ENCODE peak calls at places on chromosomes 6 and 20, in ten cellular contexts. E is Peyer's patch, U is endothelial cell of umbilical vein, V is heart left ventricle, W is pancreas, D is psoas muscle, Q is esophagus squamous epithelium, K is colonic mucosa, A is Panc1, X is H9. G is an unnamed sample. For H3K9me3, the result is how much of the 10 kb centered on the place peaks cover.

GRCh38 chr6:136341967-136342366 is 52.3 kb upstream of the BCLAF1 start:
- DNase-seq in E (no peak), U (no peak), V (no peak), W (no peak), D (no peak), Q (no peak), K (no peak), A (peak), X (no peak), G (no peak)

GRCh38 chr20:62936996-62937352 is 973 bp upstream of the GID8 start:
- DNase-seq in E (no peak), U (peak), V (no peak), W (no peak), D (no peak), Q (no peak), K (no peak), A (no peak), X (no peak), G (no peak)

GRCh38 chr6:87126501-87126900 is 28.9 kb upstream of the ZNF292 start:
- DNase-seq in E (no peak), U (no peak), V (no peak), W (no peak), D (no peak), Q (no peak), K (no peak), A (no peak), X (no peak), G (no peak)

GRCh38 chr6:32947552-32948465 is 5.1 kb downstream of the HLA-DMA start:
- DNase-seq in E (no peak), U (peak), V (no peak), W (no peak), D (no peak), Q (no peak), K (peak), A (peak), X (peak), G (peak)

GRCh38 chr6:37820713-37821069 is 1.2 kb downstream of the ZFAND3 start:
- DNase-seq in E (no peak), U (no peak), V (no peak), W (no peak), D (no peak), Q (no peak), K (no peak), A (no peak), X (no peak), G (no peak)

GRCh38 chr6:114747995-114748625 is 405.3 kb upstream of the HS3ST5 start:
- DNase-seq in E (no peak), U (peak), V (peak), W (peak), D (no peak), Q (no peak), K (peak), A (peak), X (no peak), G (no peak)

GRCh38 chr6:73854998-73855718 is 159.2 kb downstream of the CD109 start:
- DNase-seq in E (no peak), U (peak), V (peak), W (no peak), D (no peak), Q (no peak), K (peak), A (no peak), X (no peak), G (no peak)

GRCh38 chr20:16020971-16021370 is 552.3 kb downstream of the KIF16B start:
- DNase-seq in E (no peak), U (no peak), V (no peak), W (no peak), D (no peak), Q (no peak), K (no peak), A (no peak), X (no peak), G (no peak)

GRCh38 chr6:154598403-154598802 is 87.9 kb upstream of the CNKSR3 start:
- DNase-seq in E (no peak), U (no peak), V (no peak), W (no peak), D (no peak), Q (no peak), K (no peak), A (no peak), X (peak), G (no peak)

GRCh38 chr6:157613011-157613522 is 210.0 kb upstream of the SNX9 start:
- DNase-seq in E (no peak), U (peak), V (no peak), W (no peak), D (no peak), Q (no peak), K (no peak), A (peak), X (no peak), G (no peak)

GRCh38 chr6:14783594-14783993 is 462.3 kb upstream of the JARID2 start:
- DNase-seq in E (no peak), U (no peak), V (no peak), W (no peak), D (no peak), Q (no peak), K (no peak), A (no peak), X (peak), G (no peak)

GRCh38 chr6:15997751-15998388 is 131.0 kb upstream of the MYLIP start:
- DNase-seq in E (no peak), U (peak), V (no peak), W (no peak), D (no peak), Q (no peak), K (no peak), A (no peak), X (no peak), G (no peak)

GRCh38 chr6:117451607-117452164 is 25.9 kb upstream of the ROS1 start:
- DNase-seq in E (no peak), U (no peak), V (no peak), W (no peak), D (no peak), Q (no peak), K (no peak), A (no peak), X (no peak), G (no peak)

GRCh38 chr20:57398231-57398821 is 7.1 kb downstream of the RBM38 start:
- DNase-seq in E (peak), U (no peak), V (peak), W (peak), D (peak), Q (peak), K (peak), A (no peak), X (no peak), G (peak)

GRCh38 chr6:89385846-89386245 is 26.2 kb downstream of the RRAGD start:
- DNase-seq in E (no peak), U (no peak), V (no peak), W (no peak), D (no peak), Q (no peak), K (no peak), A (no peak), X (no peak), G (no peak)

GRCh38 chr6:108804976-108805375 is 43.2 kb upstream of the ARMC2 start:
- DNase-seq in E (no peak), U (no peak), V (no peak), W (no peak), D (no peak), Q (no peak), K (no peak), A (no peak), X (no peak), G (no peak)

GRCh38 chr20:31566658-31567379 is 38.3 kb upstream of the ID1 start:
- DNase-seq in E (peak), U (no peak), V (no peak), W (peak), D (no peak), Q (no peak), K (no peak), A (no peak), X (peak), G (no peak)

GRCh38 chr6:113363866-113364265 is 493.3 kb upstream of the MARCKS start:
- DNase-seq in E (no peak), U (no peak), V (no peak), W (no peak), D (no peak), Q (no peak), K (no peak), A (no peak), X (no peak), G (no peak)

GRCh38 chr6:163841733-163842132 is 427.2 kb downstream of the QKI start:
- DNase-seq in E (no peak), U (no peak), V (no peak), W (no peak), D (no peak), Q (no peak), K (no peak), A (no peak), X (no peak), G (no peak)

GRCh38 chr6:55636406-55637102 is 57.6 kb upstream of the HMGCLL1 start:
- DNase-seq in E (no peak), U (no peak), V (no peak), W (no peak), D (no peak), Q (no peak), K (no peak), A (peak), X (no peak), G (no peak)

GRCh38 chr6:73873081-73873480 is 177.1 kb downstream of the CD109 start:
- DNase-seq in E (no peak), U (no peak), V (no peak), W (no peak), D (no peak), Q (no peak), K (no peak), A (no peak), X (no peak), G (no peak)

GRCh38 chr20:11976966-11977365 is 59.3 kb downstream of the BTBD3 start:
- DNase-seq in E (no peak), U (no peak), V (no peak), W (no peak), D (no peak), Q (no peak), K (no peak), A (no peak), X (no peak), G (no peak)

GRCh38 chr6:150987371-150987828 is 121.9 kb downstream of the MTHFD1L start:
- DNase-seq in E (no peak), U (peak), V (no peak), W (no peak), D (no peak), Q (no peak), K (no peak), A (peak), X (no peak), G (no peak)

GRCh38 chr6:13834762-13835161 is 20.4 kb upstream of the MCUR1 start:
- DNase-seq in E (no peak), U (no peak), V (no peak), W (no peak), D (no peak), Q (no peak), K (no peak), A (no peak), X (no peak), G (no peak)

GRCh38 chr6:51025082-51025777 is 206.6 kb downstream of the TFAP2B start:
- DNase-seq in E (no peak), U (no peak), V (no peak), W (no peak), D (peak), Q (no peak), K (no peak), A (peak), X (no peak), G (no peak)

GRCh38 chr20:25541676-25542075 is 43.7 kb downstream of the NINL start:
- DNase-seq in E (no peak), U (no peak), V (no peak), W (no peak), D (no peak), Q (no peak), K (no peak), A (no peak), X (no peak), G (no peak)

GRCh38 chr6:13766201-13766634 is 48.1 kb downstream of the MCUR1 start:
- DNase-seq in E (no peak), U (no peak), V (no peak), W (no peak), D (no peak), Q (no peak), K (no peak), A (no peak), X (no peak), G (no peak)

GRCh38 chr6:51790946-51791345 is 296.5 kb downstream of the PKHD1 start:
- DNase-seq in E (no peak), U (no peak), V (no peak), W (no peak), D (no peak), Q (no peak), K (no peak), A (no peak), X (no peak), G (no peak)

GRCh38 chr6:15622045-15622750 is 40.6 kb downstream of the DTNBP1 start:
- DNase-seq in E (no peak), U (no peak), V (no peak), W (no peak), D (no peak), Q (no peak), K (no peak), A (no peak), X (no peak), G (no peak)

GRCh38 chr6:81589465-81590313 is 162.8 kb downstream of the TENT5A start:
- DNase-seq in E (no peak), U (no peak), V (no peak), W (no peak), D (no peak), Q (no peak), K (no peak), A (no peak), X (no peak), G (no peak)

GRCh38 chr6:47483853-47484546 is 6.4 kb downstream of the CD2AP start:
- DNase-seq in E (no peak), U (peak), V (no peak), W (no peak), D (no peak), Q (no peak), K (no peak), A (no peak), X (no peak), G (no peak)

GRCh38 chr20:52905235-52905634 is 66.9 kb upstream of the TSHZ2 start:
- DNase-seq in E (no peak), U (no peak), V (no peak), W (no peak), D (no peak), Q (no peak), K (no peak), A (no peak), X (no peak), G (no peak)

GRCh38 chr6:52500268-52501129 is 76.4 kb downstream of the TRAM2 start:
- DNase-seq in E (no peak), U (no peak), V (no peak), W (no peak), D (no peak), Q (no peak), K (no peak), A (no peak), X (no peak), G (no peak)

GRCh38 chr6:148513145-148514071 is 170.8 kb downstream of the SASH1 start:
- DNase-seq in E (no peak), U (no peak), V (peak), W (no peak), D (peak), Q (no peak), K (no peak), A (no peak), X (no peak), G (no peak)

GRCh38 chr6:40845588-40845987 is 193.4 kb downstream of the UNC5CL start:
- DNase-seq in E (no peak), U (peak), V (peak), W (peak), D (no peak), Q (no peak), K (peak), A (peak), X (peak), G (peak)

GRCh38 chr6:158376650-158377081 is 64.4 kb downstream of the TULP4 start:
- DNase-seq in E (no peak), U (no peak), V (peak), W (peak), D (peak), Q (no peak), K (no peak), A (no peak), X (no peak), G (no peak)

DNA sequence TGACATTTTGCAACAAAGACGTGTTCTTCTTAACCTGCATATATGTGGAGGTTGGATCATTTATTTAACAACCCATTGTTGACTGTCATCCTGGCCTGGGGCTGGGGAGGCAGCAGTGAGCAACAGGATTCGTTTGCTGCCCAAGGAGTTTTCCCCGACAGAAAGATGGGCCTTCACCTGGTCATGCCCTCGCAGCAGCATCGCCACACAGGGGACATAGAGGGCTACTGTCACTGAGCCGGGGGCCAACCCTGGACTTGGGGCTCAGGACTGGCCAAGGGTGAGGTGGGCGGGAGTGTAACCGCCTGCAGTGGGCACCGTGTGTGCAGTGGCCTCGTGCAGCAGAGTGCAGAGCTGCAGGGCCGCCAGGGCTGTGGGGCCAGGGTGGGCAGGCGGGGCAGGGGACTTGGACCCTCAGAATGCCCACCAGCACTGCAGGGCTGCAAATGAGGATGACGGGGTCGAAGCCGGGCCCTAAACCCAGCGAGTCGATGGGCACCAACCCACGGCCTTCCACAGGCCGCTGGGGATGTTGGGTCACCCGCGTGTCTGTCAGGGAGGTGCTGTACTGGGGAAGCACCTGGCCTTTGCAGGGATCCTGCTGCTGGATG is 11.8 kb downstream of the DUSP22 start:
- DNase-seq in E (no peak), U (no peak), V (no peak), W (no peak), D (no peak), Q (no peak), K (no peak), A (no peak), X (peak), G (no peak)
- H3K9me3 ChIP-seq in E (under half), U (under half), V (under half), W (under half), D (under half), Q (under half), K (under half), A (under half), X (half or more), G (under half)

GRCh38 chr20:48202774-48203173 is 417.5 kb upstream of the SULF2 start:
- DNase-seq in E (no peak), U (no peak), V (no peak), W (no peak), D (peak), Q (no peak), K (no peak), A (no peak), X (no peak), G (no peak)
- H3K9me3 ChIP-seq in E (under half), U (under half), V (under half), W (under half), D (under half), Q (under half), K (under half), A (under half), X (under half), G (under half)

GRCh38 chr6:170031096-170031471 is 259.8 kb downstream of the DLL1 start:
- DNase-seq in E (peak), U (no peak), V (no peak), W (peak), D (no peak), Q (no peak), K (no peak), A (no peak), X (no peak), G (no peak)

GRCh38 chr6:170031684-170032121 is 259.2 kb downstream of the DLL1 start:
- DNase-seq in E (peak), U (no peak), V (no peak), W (no peak), D (no peak), Q (no peak), K (no peak), A (no peak), X (no peak), G (no peak)

GRCh38 chr6:170032706-170033309 is 258.1 kb downstream of the DLL1 start:
- DNase-seq in E (peak), U (no peak), V (no peak), W (no peak), D (no peak), Q (no peak), K (no peak), A (no peak), X (no peak), G (no peak)

GRCh38 chr6:170033666-170034065 is 257.2 kb downstream of the DLL1 start:
- DNase-seq in E (peak), U (no peak), V (no peak), W (no peak), D (no peak), Q (no peak), K (no peak), A (no peak), X (no peak), G (no peak)

DNA sequence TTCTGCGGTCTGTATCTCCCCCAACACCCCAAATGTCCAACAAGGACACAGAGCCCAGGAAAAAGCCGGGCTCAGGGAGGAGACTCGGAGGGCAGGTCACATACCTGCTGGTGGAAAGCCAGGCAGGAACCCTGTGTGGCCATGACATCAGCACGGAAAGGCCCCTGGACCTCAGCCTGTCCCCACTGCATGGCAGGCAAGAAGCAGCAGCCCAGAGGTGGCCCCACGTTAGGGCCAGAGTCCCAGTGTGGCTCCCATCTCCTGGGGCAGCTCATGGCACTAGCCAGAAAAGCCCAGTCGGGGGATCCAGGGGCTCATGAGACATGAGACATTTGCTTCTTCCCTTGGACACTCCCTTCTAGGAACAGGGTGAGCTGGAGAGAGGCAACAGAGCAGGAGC is 258.7 kb downstream of the DLL1 start:
- DNase-seq in E (peak), U (no peak), V (no peak), W (no peak), D (no peak), Q (no peak), K (no peak), A (no peak), X (no peak), G (no peak)
- H3K9me3 ChIP-seq in E (under half), U (under half), V (under half), W (under half), D (under half), Q (under half), K (under half), A (under half), X (under half), G (under half)

GRCh38 chr6:5053038-5053437 is 32.1 kb upstream of the PPP1R3G start:
- DNase-seq in E (no peak), U (peak), V (no peak), W (no peak), D (no peak), Q (no peak), K (no peak), A (no peak), X (no peak), G (no peak)
- H3K9me3 ChIP-seq in E (under half), U (under half), V (under half), W (under half), D (under half), Q (under half), K (under half), A (under half), X (under half), G (under half)